ENCODE peak calls at places on chromosomes 2 and 18, in nine cellular contexts. X is Calu3; V is GM19239; C is sciatic nerve; I is CD14-positive monocyte; M is amniotic stem cell; R is activated CD4-positive, alpha-beta T cell treated with anti-CD3 and anti-CD28 coated beads, Interleukin-2, amount 50 U/mL, for 48 hours; B is stimulated activated CD4-positive, alpha-beta T cell treated with anti-CD3 and anti-CD28 coated beads, Interleukin-15, amount 100 ng/mL, for 1 hour; A is NCI-H146. D is an unnamed sample.
A peak's percentile ranks its signal among the peaks of the same experiment; 100 is the strongest.

GRCh38 chr2:145158051-145158586 is 638.2 kb upstream of the ZEB2 start:
- DNase-seq in X (peak; percentile 46), V (no peak), C (peak; percentile 70), I (no peak), M (peak; percentile 23), R (no peak), B (no peak), A (no peak), D (no peak)

GRCh38 chr2:66437601-66438497 is 2.9 kb downstream of the MEIS1 start:
- DNase-seq in X (no peak), V (no peak), C (no peak), I (peak; percentile 37), M (no peak), R (no peak), B (no peak), A (no peak), D (no peak)

GRCh38 chr2:130382313-130382917 is 26.6 kb downstream of the PTPN18 start:
- DNase-seq in X (no peak), V (no peak), C (no peak), I (no peak), M (no peak), R (no peak), B (no peak), A (no peak), D (no peak)

GRCh38 chr18:67581178-67581577 is 64.7 kb upstream of the DSEL start:
- DNase-seq in X (no peak), V (no peak), C (no peak), I (no peak), M (no peak), R (no peak), B (no peak), A (no peak), D (no peak)

GRCh38 chr2:60453301-60453700 is 100.2 kb downstream of the BCL11A start:
- DNase-seq in X (no peak), V (no peak), C (no peak), I (no peak), M (no peak), R (no peak), B (no peak), A (no peak), D (no peak)

GRCh38 chr18:74342416-74343043 is 26.9 kb downstream of the C18orf63 start:
- DNase-seq in X (peak; percentile 46), V (no peak), C (no peak), I (no peak), M (peak; percentile 52), R (no peak), B (no peak), A (peak; percentile 56), D (no peak)

GRCh38 chr2:237278593-237278992 is 135.4 kb downstream of the COL6A3 start:
- DNase-seq in X (no peak), V (no peak), C (peak; percentile 83), I (no peak), M (no peak), R (no peak), B (no peak), A (no peak), D (no peak)

GRCh38 chr18:76707534-76707933 is 114.8 kb upstream of the ZNF236 start:
- DNase-seq in X (no peak), V (no peak), C (no peak), I (no peak), M (no peak), R (no peak), B (no peak), A (no peak), D (no peak)

GRCh38 chr2:3839489-3839888 is 136.1 kb downstream of the DCDC2C start:
- DNase-seq in X (no peak), V (no peak), C (no peak), I (no peak), M (no peak), R (no peak), B (no peak), A (no peak), D (no peak)

GRCh38 chr18:37336568-37337285 is 228.9 kb downstream of the CELF4 start:
- DNase-seq in X (no peak), V (no peak), C (no peak), I (no peak), M (no peak), R (no peak), B (no peak), A (no peak), D (no peak)

GRCh38 chr2:231394201-231395141 is 1.0 kb upstream of the B3GNT7 start:
- DNase-seq in X (no peak), V (peak; percentile 96), C (no peak), I (no peak), M (no peak), R (no peak), B (no peak), A (peak; percentile 15), D (peak; percentile 67)

GRCh38 chr2:73404409-73404808 is 18.8 kb downstream of the ALMS1 start:
- DNase-seq in X (no peak), V (no peak), C (no peak), I (no peak), M (no peak), R (no peak), B (no peak), A (no peak), D (no peak)

GRCh38 chr2:160742679-160743078 is 249.1 kb upstream of the RBMS1 start:
- DNase-seq in X (no peak), V (no peak), C (no peak), I (peak; percentile 83), M (no peak), R (no peak), B (no peak), A (no peak), D (no peak)

GRCh38 chr2:159226059-159226461 is 60.4 kb downstream of the WDSUB1 start:
- DNase-seq in X (no peak), V (no peak), C (no peak), I (peak; percentile 82), M (no peak), R (no peak), B (no peak), A (no peak), D (no peak)